ENCODE peak calls at places on chromosome 2, in nine cellular contexts. Y is endothelial cell of umbilical vein, J is body of pancreas, L is adrenal gland, B is HCT116, P is A549, W is K562, T is IMR-90, R is suprapubic skin. F is an unnamed sample.

GRCh38 chr2:25817630-25818029 is 60.7 kb downstream of the ASXL2 start:
- DNase-seq in Y (no peak), J (no peak), L (no peak), B (no peak), P (no peak), W (no peak), T (no peak), R (no peak), F (no peak)

GRCh38 chr2:213151437-213152064 is at the start of gene IKZF2:
- DNase-seq in Y (peak; percentile 85), J (peak; percentile 85), L (peak; percentile 87), B (peak; percentile 60), P (peak; percentile 31), W (peak; percentile 66), T (peak; percentile 94), R (peak; percentile 86), F (peak; percentile 64)

GRCh38 chr2:118040889-118041288 is 27.0 kb upstream of the CCDC93 start:
- DNase-seq in Y (no peak), J (no peak), L (no peak), B (no peak), P (no peak), W (no peak), T (no peak), R (no peak), F (no peak)

GRCh38 chr2:17615728-17616351 is 75.3 kb downstream of the VSNL1 start:
- DNase-seq in Y (no peak), J (no peak), L (no peak), B (peak; percentile 86), P (no peak), W (no peak), T (peak; percentile 74), R (no peak), F (no peak)

GRCh38 chr2:219280682-219281081 is 1.5 kb downstream of the DNAJB2 start:
- DNase-seq in Y (no peak), J (no peak), L (no peak), B (no peak), P (no peak), W (no peak), T (no peak), R (no peak), F (no peak)

GRCh38 chr2:178796079-178796677 is 11.0 kb downstream of the TTN start:
- DNase-seq in Y (peak; percentile 71), J (no peak), L (no peak), B (peak; percentile 22), P (peak; percentile 10), W (no peak), T (peak; percentile 50), R (no peak), F (no peak)

GRCh38 chr2:154452906-154453493 is 245.5 kb upstream of the KCNJ3 start:
- DNase-seq in Y (peak; percentile 24), J (no peak), L (no peak), B (peak; percentile 27), P (no peak), W (no peak), T (no peak), R (no peak), F (no peak)

GRCh38 chr2:26945991-26946750 is 24.3 kb upstream of the MAPRE3 start:
- DNase-seq in Y (no peak), J (no peak), L (no peak), B (no peak), P (no peak), W (no peak), T (no peak), R (no peak), F (no peak)

GRCh38 chr2:233084488-233084887 is 24.3 kb downstream of the INPP5D start:
- DNase-seq in Y (peak; percentile 96), J (no peak), L (peak; percentile 72), B (no peak), P (no peak), W (no peak), T (no peak), R (no peak), F (no peak)
- TF ChIP-seq POLR2A in Y (peak; percentile 42), J (no peak), L (no peak), B (no peak), P (no peak), W (no peak), T (no peak), R (no peak), F (no peak)

DNA sequence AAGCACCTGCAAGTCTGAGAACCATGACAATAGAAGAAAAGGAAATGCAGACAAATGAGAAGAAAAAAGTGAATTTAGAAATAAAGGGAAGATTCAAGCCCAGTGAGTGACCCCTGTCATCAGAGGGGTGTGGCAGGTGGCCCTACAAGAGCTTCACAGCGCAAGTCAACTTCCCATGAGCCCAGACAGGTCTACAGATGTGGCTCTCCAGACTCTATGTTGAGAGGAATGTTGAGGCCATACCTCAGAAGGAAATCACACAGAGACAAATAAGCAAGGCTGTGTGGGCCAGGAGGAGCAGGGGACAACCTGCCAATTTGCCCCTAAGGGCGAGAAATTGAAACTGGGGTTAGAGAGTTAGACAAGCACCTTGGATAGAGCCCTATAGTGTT is 856.8 kb downstream of the RNF144A start:
- DNase-seq in Y (no peak), J (no peak), L (no peak), B (no peak), P (no peak), W (no peak), T (no peak), R (no peak), F (no peak)
- TF ChIP-seq POLR2A in Y (no peak), J (no peak), L (no peak), B (no peak), P (no peak), W (no peak), T (no peak), R (no peak), F (no peak)

GRCh38 chr2:190987938-190988337 is 26.0 kb downstream of the STAT1 start:
- DNase-seq in Y (no peak), J (no peak), L (no peak), B (no peak), P (no peak), W (no peak), T (no peak), R (no peak), F (no peak)

GRCh38 chr2:190984595-190984994 is 29.4 kb downstream of the STAT1 start:
- DNase-seq in Y (peak; percentile 65), J (no peak), L (no peak), B (no peak), P (no peak), W (no peak), T (peak; percentile 86), R (no peak), F (peak; percentile 60)

GRCh38 chr2:190988910-190989309 is 25.1 kb downstream of the STAT1 start:
- DNase-seq in Y (no peak), J (no peak), L (no peak), B (no peak), P (no peak), W (no peak), T (no peak), R (no peak), F (no peak)

GRCh38 chr2:190987116-190987515 is 26.9 kb downstream of the STAT1 start:
- DNase-seq in Y (no peak), J (no peak), L (no peak), B (no peak), P (no peak), W (no peak), T (no peak), R (no peak), F (no peak)

DNA sequence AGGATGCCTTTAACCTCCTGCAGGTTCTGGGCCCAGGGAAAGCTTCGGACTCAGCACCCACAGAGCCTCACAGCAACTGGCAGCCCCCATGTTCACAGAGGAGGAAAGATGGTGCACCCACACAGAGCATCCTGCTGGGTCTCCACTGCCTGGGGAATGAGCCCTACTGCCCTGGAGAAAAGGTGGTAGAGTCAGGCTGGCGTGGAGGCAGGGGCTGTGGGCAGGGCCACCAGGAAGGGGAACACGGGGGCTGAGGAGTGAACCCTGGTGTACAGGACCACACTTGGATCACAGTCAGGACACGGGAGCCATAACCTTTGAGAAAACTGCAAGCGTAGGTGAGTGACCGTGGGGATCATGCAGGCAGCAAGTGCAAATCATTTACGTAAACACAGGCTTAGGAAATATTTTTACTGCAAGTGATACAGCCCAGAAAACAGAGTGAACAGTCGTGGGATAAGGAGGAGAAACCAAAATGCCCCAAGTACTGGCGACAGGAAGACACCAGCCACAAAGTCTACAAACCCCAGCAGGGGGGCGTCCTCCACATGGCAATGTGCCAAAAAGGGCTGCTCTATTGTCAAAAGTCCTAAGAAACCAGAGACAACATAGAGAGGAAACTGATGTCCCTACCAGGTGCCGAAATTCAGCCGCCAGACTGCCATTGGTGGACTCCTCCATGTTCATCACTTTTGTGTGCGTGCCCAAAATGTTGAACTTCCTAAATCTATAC is 27.6 kb downstream of the STAT1 start:
- DNase-seq in Y (no peak), J (no peak), L (no peak), B (no peak), P (no peak), W (peak; percentile 18), T (no peak), R (no peak), F (no peak)
- TF ChIP-seq POLR2A in Y (no peak), J (no peak), L (no peak), B (no peak), P (no peak), W (no peak), T (no peak), R (no peak), F (no peak)

DNA sequence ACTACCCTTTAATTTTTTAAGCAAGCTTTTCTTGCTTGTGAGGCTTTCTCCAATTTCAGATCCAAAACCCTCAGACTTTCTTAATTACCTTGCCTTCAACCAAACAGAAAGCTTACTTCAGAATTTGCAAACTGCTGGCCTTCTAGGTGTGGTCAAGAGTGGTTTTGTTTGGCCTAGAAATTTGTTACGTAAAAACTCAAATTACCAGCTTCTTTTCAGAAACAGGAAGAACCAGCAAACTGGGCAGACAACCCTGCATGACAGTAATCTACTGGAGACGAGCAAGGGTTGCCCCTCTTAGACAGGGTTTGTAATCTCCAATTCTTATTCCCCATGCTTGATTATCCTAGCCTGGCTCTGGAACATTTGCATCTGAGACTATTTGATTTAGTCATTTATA is 27.1 kb downstream of the SRBD1 start:
- DNase-seq in Y (no peak), J (no peak), L (no peak), B (no peak), P (no peak), W (no peak), T (no peak), R (no peak), F (no peak)
- TF ChIP-seq POLR2A in Y (no peak), J (no peak), L (no peak), B (no peak), P (no peak), W (no peak), T (no peak), R (no peak), F (no peak)

F was measured in H54.